ENCODE peak calls at places on chromosomes 5 and 9, in ten cellular contexts. W is smooth muscle cell of the brain vasculature; Q is stimulated activated CD4-positive, alpha-beta T cell treated with anti-CD3 and anti-CD28 coated beads, Interleukin-4, amount 100 ng/mL, for 1 hour; H is activated naive CD8-positive, alpha-beta T cell treated with anti-CD3 and anti-CD28 coated beads for 36 hours; S is effector memory CD8-positive, alpha-beta T cell; P is mucosa of gallbladder; G is testis; D is pancreas; N is WERI-Rb-1; E is left cardiac atrium. L is an unnamed sample.

GRCh38 chr5:168401880-168402279 is 84.4 kb upstream of the RARS1 start:
- DNase-seq in H (no peak), W (no peak), S (no peak), E (no peak), N (no peak), G (no peak), D (no peak), P (no peak), Q (no peak), L (no peak)

GRCh38 chr5:138575194-138576015 is at the start of gene HSPA9:
- DNase-seq in G (peak), S (peak), E (peak), P (peak), Q (peak), D (peak), W (peak), N (peak), H (peak), L (peak)

GRCh38 chr5:93677344-93678021 is 63.9 kb downstream of the POU5F2 start:
- DNase-seq in P (peak), E (peak), H (no peak), D (peak), W (peak), G (peak), S (no peak), Q (no peak), N (peak), L (no peak)

GRCh38 chr9:121289554-121290370 is 21.8 kb downstream of the GSN start:
- DNase-seq in H (no peak), E (no peak), Q (no peak), W (no peak), S (no peak), P (no peak), D (no peak), G (no peak), N (no peak), L (no peak)

GRCh38 chr9:91315191-91315590 is 46.5 kb downstream of the AUH start:
- DNase-seq in P (no peak), N (no peak), Q (no peak), W (no peak), D (peak), G (no peak), H (no peak), S (no peak), E (no peak), L (no peak)

GRCh38 chr5:18375637-18376036 is 741.4 kb downstream of the TAF11L14 start:
- DNase-seq in H (no peak), S (no peak), E (no peak), W (no peak), N (no peak), G (no peak), P (no peak), Q (no peak), D (no peak), L (no peak)

GRCh38 chr5:35213608-35214007 is 16.7 kb downstream of the PRLR start:
- DNase-seq in N (no peak), W (no peak), Q (no peak), S (no peak), H (no peak), P (no peak), G (no peak), E (no peak), D (no peak), L (no peak)

GRCh38 chr5:117621921-117622320 is 1047.3 kb upstream of the SEMA6A start:
- DNase-seq in G (no peak), Q (no peak), H (no peak), E (no peak), N (no peak), P (no peak), S (no peak), D (no peak), W (no peak), L (no peak)

GRCh38 chr5:144275329-144275728 is 104.7 kb downstream of the KCTD16 start:
- DNase-seq in G (no peak), Q (no peak), N (no peak), D (no peak), E (no peak), W (no peak), P (no peak), S (no peak), H (no peak), L (no peak)

GRCh38 chr9:114525505-114525904 is 20.2 kb upstream of the WHRN start:
- DNase-seq in G (no peak), E (no peak), P (no peak), N (no peak), H (no peak), W (no peak), Q (no peak), D (no peak), S (no peak), L (no peak)

GRCh38 chr9:126809068-126809467 is 4.2 kb downstream of the ZBTB43 start:
- DNase-seq in N (no peak), G (no peak), W (no peak), Q (no peak), H (no peak), D (no peak), S (no peak), E (no peak), P (no peak), L (no peak)

GRCh38 chr5:56851258-56851941 is 36.1 kb downstream of the MAP3K1 start:
- DNase-seq in W (no peak), P (no peak), E (no peak), Q (no peak), H (no peak), S (no peak), D (no peak), G (no peak), N (no peak), L (no peak)

GRCh38 chr9:99003308-99003707 is 59.6 kb downstream of the COL15A1 start:
- DNase-seq in D (no peak), W (no peak), H (no peak), E (no peak), S (no peak), Q (no peak), P (no peak), G (peak), N (no peak), L (no peak)

GRCh38 chr5:169744336-169744735 is 107.3 kb downstream of the DOCK2 start:
- DNase-seq in D (no peak), Q (no peak), W (no peak), S (no peak), G (peak), H (no peak), N (no peak), E (no peak), P (no peak), L (no peak)

GRCh38 chr5:135491552-135492318 is 39.6 kb upstream of the TIFAB start:
- DNase-seq in N (no peak), H (no peak), W (no peak), S (no peak), Q (no peak), D (no peak), E (no peak), G (no peak), P (no peak), L (no peak)

GRCh38 chr9:38708759-38709158 is 11.2 kb downstream of the FAM240B start:
- DNase-seq in Q (no peak), E (no peak), S (no peak), H (no peak), P (no peak), D (no peak), W (no peak), G (no peak), N (no peak), L (no peak)

GRCh38 chr5:14806452-14806851 is 65.1 kb downstream of the ANKH start:
- DNase-seq in W (peak), G (peak), P (peak), Q (no peak), N (no peak), D (no peak), H (no peak), E (peak), S (no peak), L (no peak)